ENCODE peak calls at places on chromosome 16, in seven cellular contexts. L, R, K, F, M, J and A are unnamed samples.

GRCh38 chr16:10037771-10038170 is 144.5 kb downstream of the GRIN2A start:
- DNase-seq in R (no peak), J (no peak), F (peak; percentile 64), K (no peak), M (no peak), L (peak; percentile 2), A (peak; percentile 40)

GRCh38 chr16:85303354-85303883 is 191.1 kb upstream of the CIBAR2 start:
- DNase-seq in F (peak; percentile 29), K (peak; percentile 58), M (no peak), R (no peak), J (peak; percentile 71), L (no peak), A (no peak)

GRCh38 chr16:20409398-20410152 is at the start of gene ACSM5:
- DNase-seq in R (peak; percentile 73), K (peak; percentile 62), J (peak; percentile 25), F (no peak), M (no peak), L (no peak), A (peak; percentile 4)

GRCh38 chr16:30637952-30638351 is 12.8 kb upstream of the PRR14 start:
- DNase-seq in K (peak; percentile 58), R (no peak), M (no peak), F (peak; percentile 32), J (no peak), L (peak; percentile 53), A (peak; percentile 68)

GRCh38 chr16:51881731-51882130 is 665.2 kb downstream of the TOX3 start:
- DNase-seq in L (peak; percentile 38), J (no peak), R (no peak), K (peak; percentile 45), M (no peak), F (peak; percentile 76), A (no peak)

GRCh38 chr16:84194470-84195200 is 3.7 kb downstream of the ADAD2 start:
- DNase-seq in F (no peak), L (no peak), R (no peak), J (no peak), K (no peak), M (no peak), A (no peak)

GRCh38 chr16:55264949-55265348 is 59.1 kb upstream of the IRX6 start:
- DNase-seq in R (no peak), M (no peak), J (no peak), L (peak; percentile 5), K (no peak), F (no peak), A (no peak)

GRCh38 chr16:8944113-8944765 is 19.5 kb downstream of the USP7 start:
- DNase-seq in J (no peak), M (no peak), F (no peak), R (no peak), L (no peak), K (no peak), A (no peak)

GRCh38 chr16:53056528-53056881 is 1.7 kb downstream of the CHD9 start:
- DNase-seq in M (no peak), J (peak; percentile 35), R (peak; percentile 52), L (peak; percentile 57), K (peak; percentile 64), F (peak; percentile 87), A (peak; percentile 82)

GRCh38 chr16:11546522-11547485 is 39.9 kb downstream of the LITAF start:
- DNase-seq in K (peak; percentile 59), L (peak; percentile 82), R (no peak), F (peak; percentile 72), J (no peak), M (peak; percentile 59), A (peak; percentile 58)

GRCh38 chr16:89357460-89357859 is 132.9 kb downstream of the ANKRD11 start:
- DNase-seq in R (no peak), J (no peak), M (no peak), L (no peak), F (no peak), K (no peak), A (no peak)

GRCh38 chr16:54517181-54517580 is 230.6 kb upstream of the IRX3 start:
- DNase-seq in J (no peak), L (no peak), F (no peak), K (no peak), M (no peak), R (no peak), A (no peak)

GRCh38 chr16:46853713-46854443 is 22.9 kb upstream of the C16orf87 start:
- DNase-seq in F (peak; percentile 48), J (peak; percentile 84), K (peak; percentile 82), L (peak; percentile 72), M (peak; percentile 36), R (peak; percentile 51), A (peak; percentile 67)

GRCh38 chr16:30997887-30998711 is 12.3 kb downstream of the STX1B start:
- DNase-seq in F (peak; percentile 92), K (peak; percentile 57), M (peak; percentile 55), L (peak; percentile 69), R (no peak), J (no peak), A (peak; percentile 75)

GRCh38 chr16:47045023-47045422 is 71.5 kb upstream of the DNAJA2 start:
- DNase-seq in J (no peak), M (no peak), L (no peak), R (no peak), K (peak; percentile 27), F (peak; percentile 33), A (peak; percentile 7)

GRCh38 chr16:84090212-84090611 is 26.5 kb downstream of the MBTPS1 start:
- DNase-seq in F (no peak), M (no peak), L (no peak), J (no peak), R (no peak), K (no peak), A (no peak)

GRCh38 chr16:52069866-52070265 is 477.1 kb downstream of the TOX3 start:
- DNase-seq in K (peak; percentile 20), R (no peak), L (peak; percentile 10), J (no peak), F (peak; percentile 17), M (no peak), A (peak; percentile 1)

GRCh38 chr16:11056989-11057645 is 112.8 kb downstream of the CLEC16A start:
- DNase-seq in F (no peak), K (no peak), L (no peak), J (no peak), M (no peak), R (no peak), A (no peak)

GRCh38 chr16:54657058-54657708 is 273.5 kb upstream of the IRX5 start:
- DNase-seq in L (no peak), F (peak; percentile 78), R (peak; percentile 25), K (peak; percentile 36), M (no peak), J (no peak), A (peak; percentile 78)

GRCh38 chr16:3170440-3171180 is 17.4 kb upstream of the OR1F1 start:
- DNase-seq in M (no peak), F (no peak), K (no peak), L (no peak), J (no peak), R (no peak), A (no peak)

GRCh38 chr16:81319221-81319912 is 4.6 kb downstream of the GAN start:
- DNase-seq in K (peak; percentile 52), F (peak; percentile 83), M (peak; percentile 20), L (peak; percentile 87), J (no peak), R (no peak), A (peak; percentile 75)

GRCh38 chr16:78775161-78775561 is 675.7 kb downstream of the WWOX start:
- DNase-seq in R (no peak), K (no peak), F (no peak), L (peak; percentile 40), J (no peak), M (no peak), A (peak; percentile 6)

GRCh38 chr16:78773316-78773715 is 673.9 kb downstream of the WWOX start:
- DNase-seq in R (no peak), L (no peak), J (no peak), K (no peak), M (no peak), F (no peak), A (no peak)

GRCh38 chr16:78768226-78768625 is 668.8 kb downstream of the WWOX start:
- DNase-seq in F (no peak), R (no peak), J (no peak), L (no peak), M (no peak), K (no peak), A (no peak)

GRCh38 chr16:78768723-78769122 is 669.3 kb downstream of the WWOX start:
- DNase-seq in K (no peak), R (no peak), M (no peak), F (no peak), J (no peak), L (no peak), A (no peak)

GRCh38 chr16:78770353-78771091 is 671.1 kb downstream of the WWOX start:
- DNase-seq in M (no peak), R (peak; percentile 67), L (peak; percentile 73), J (peak; percentile 85), K (peak; percentile 63), F (peak; percentile 1), A (peak; percentile 39)
- TF ChIP-seq CTCF in M (no peak), R (peak; percentile 59), L (peak; percentile 81), J (peak; percentile 90), K (peak; percentile 33), F (peak; percentile 55), A (peak; percentile 57)

DNA sequence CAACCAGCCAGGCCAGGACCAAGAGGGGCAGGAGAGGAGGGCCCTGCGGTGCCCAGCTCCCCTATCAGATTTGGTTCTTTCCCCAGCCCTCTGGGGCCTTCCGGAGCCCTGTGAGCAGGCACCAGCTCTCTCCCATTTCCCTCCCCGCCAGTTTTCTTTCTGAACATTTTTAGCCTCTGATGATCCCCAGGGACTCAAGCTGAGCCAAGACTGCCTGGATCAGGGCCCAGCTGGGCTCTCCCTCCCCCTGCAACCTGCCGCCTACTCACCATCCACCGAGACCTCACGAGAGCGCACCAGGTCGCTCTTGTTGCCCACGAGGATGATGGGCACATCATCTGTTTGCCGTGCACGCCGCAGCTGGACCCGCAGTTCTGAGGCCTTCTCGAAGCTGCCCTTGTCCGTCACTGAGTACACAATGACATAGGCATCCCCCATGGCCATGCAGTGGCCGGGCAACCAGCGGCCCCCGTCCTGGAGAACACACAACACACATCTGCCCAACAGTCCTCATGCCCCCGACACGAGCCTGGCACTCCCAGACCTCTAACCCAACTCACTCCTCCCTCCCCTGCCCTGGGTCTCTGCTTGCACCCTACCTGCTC is 2.0 kb downstream of the RRAD start:
- DNase-seq in K (peak; percentile 80), J (no peak), M (no peak), R (peak; percentile 66), F (peak; percentile 51), L (no peak), A (peak; percentile 77)
- H3K4me3 ChIP-seq in K (no peak overlapping the region), J (no peak overlapping the region), M (no peak overlapping the region), R (peak overlapping the region; percentile 91), F (peak overlapping the region; percentile 67), L (no peak overlapping the region), A (no peak overlapping the region)

DNA sequence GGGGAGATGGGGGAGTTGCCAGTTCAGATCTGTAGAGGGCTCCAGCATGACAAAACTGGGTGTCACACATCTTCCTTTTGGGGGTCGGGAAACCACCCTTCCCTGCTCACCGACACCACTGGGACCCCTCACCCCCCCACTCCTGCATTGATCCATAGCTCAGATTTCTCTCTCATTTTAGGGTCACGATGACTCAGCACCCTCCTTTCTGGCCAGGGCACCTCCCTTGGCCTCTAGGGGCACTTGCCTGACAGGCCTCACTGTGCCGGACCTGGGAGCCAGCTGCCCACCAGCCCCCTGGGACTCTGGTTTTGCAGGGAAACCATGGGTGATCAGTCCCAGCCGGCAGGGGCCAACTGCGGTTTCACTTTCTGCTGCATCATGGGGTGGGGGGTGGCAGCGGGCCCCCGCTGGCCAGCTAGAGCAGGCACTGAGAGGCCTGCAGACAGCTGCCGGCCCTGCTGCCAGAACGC is 239.4 kb downstream of the MRTFB start:
- DNase-seq in R (no peak), J (peak; percentile 44), K (peak; percentile 41), F (peak; percentile 64), M (no peak), L (peak; percentile 71), A (peak; percentile 55)
- TF ChIP-seq CTCF in R (no peak), J (no peak), K (no peak), F (peak; percentile 34), M (peak; percentile 27), L (peak; percentile 36), A (no peak)

GRCh38 chr16:65945485-65945884 is 421.0 kb upstream of the CDH5 start:
- DNase-seq in J (no peak), L (no peak), F (no peak), M (no peak), K (no peak), R (no peak), A (no peak)
- H3K4me3 ChIP-seq in J (no peak overlapping the region), L (no peak overlapping the region), F (no peak overlapping the region), M (no peak overlapping the region), K (no peak overlapping the region), R (no peak overlapping the region), A (no peak overlapping the region)